ENCODE peak calls at places on chromosome 9, in eight cellular contexts. B is K562, I is H1, L is endothelial cell of umbilical vein, M is GM12878, F is SK-N-SH, N is HepG2, T is HCT116. C is an unnamed sample.

GRCh38 chr9:137743695-137744094 is 124.9 kb downstream of the EHMT1 start:
- DNase-seq in B (no peak), I (no peak), L (no peak), M (no peak), F (no peak), N (no peak), T (no peak), C (no peak)

GRCh38 chr9:128072144-128073021 is 4.4 kb downstream of the SLC25A25 start:
- DNase-seq in B (no peak), I (no peak), L (peak; percentile 83), M (peak; percentile 87), F (no peak), N (no peak), T (no peak), C (peak; percentile 79)

GRCh38 chr9:68704498-68704803 is 589 bp upstream of the PIP5K1B start:
- DNase-seq in B (no peak), I (no peak), L (no peak), M (no peak), F (no peak), N (no peak), T (no peak), C (no peak)

GRCh38 chr9:37197158-37198033 is 77.0 kb downstream of the ZCCHC7 start:
- DNase-seq in B (peak; percentile 86), I (no peak), L (peak; percentile 82), M (peak; percentile 79), F (peak; percentile 51), N (no peak), T (no peak), C (no peak)

GRCh38 chr9:13002740-13003139 is 227.9 kb downstream of the LURAP1L start:
- DNase-seq in B (no peak), I (no peak), L (no peak), M (no peak), F (no peak), N (no peak), T (no peak), C (no peak)

GRCh38 chr9:129140397-129141065 is 29.3 kb downstream of the PTPA start:
- DNase-seq in B (peak; percentile 75), I (no peak), L (peak; percentile 16), M (no peak), F (peak; percentile 68), N (peak; percentile 56), T (no peak), C (no peak)

GRCh38 chr9:841371-842209 is at the start of gene DMRT1:
- DNase-seq in B (no peak), I (no peak), L (no peak), M (no peak), F (no peak), N (no peak), T (no peak), C (no peak)

GRCh38 chr9:109115931-109116541 is 3.7 kb downstream of the TMEM245 start:
- DNase-seq in B (no peak), I (no peak), L (no peak), M (no peak), F (no peak), N (no peak), T (no peak), C (no peak)

GRCh38 chr9:69174645-69175487 is 789 bp downstream of the TJP2 start:
- DNase-seq in B (no peak), I (no peak), L (peak; percentile 57), M (peak; percentile 74), F (peak; percentile 62), N (peak; percentile 48), T (no peak), C (no peak)

GRCh38 chr9:128554155-128554862 is 1.9 kb downstream of the SPTAN1 start:
- DNase-seq in B (peak; percentile 38), I (no peak), L (peak; percentile 64), M (peak; percentile 27), F (peak; percentile 37), N (peak; percentile 85), T (peak; percentile 35), C (peak; percentile 37)

GRCh38 chr9:86282979-86283535 is 719 bp upstream of the ISCA1 start:
- DNase-seq in B (no peak), I (no peak), L (no peak), M (no peak), F (no peak), N (no peak), T (no peak), C (no peak)

GRCh38 chr9:121529237-121529987 is 29.8 kb upstream of the GGTA1 start:
- DNase-seq in B (no peak), I (no peak), L (peak; percentile 98), M (no peak), F (peak; percentile 83), N (no peak), T (no peak), C (no peak)

GRCh38 chr9:76827286-76828080 is 63.2 kb downstream of the PCA3 start:
- DNase-seq in B (no peak), I (no peak), L (no peak), M (no peak), F (no peak), N (no peak), T (no peak), C (no peak)

GRCh38 chr9:132341177-132341840 is 13.5 kb downstream of the SETX start:
- DNase-seq in B (no peak), I (no peak), L (no peak), M (no peak), F (no peak), N (no peak), T (no peak), C (no peak)

GRCh38 chr9:93316726-93317494 is 133.0 kb downstream of the WNK2 start:
- DNase-seq in B (no peak), I (no peak), L (no peak), M (no peak), F (no peak), N (no peak), T (no peak), C (no peak)

GRCh38 chr9:115675834-115676233 is 477.8 kb upstream of the PAPPA start:
- DNase-seq in B (no peak), I (no peak), L (no peak), M (no peak), F (no peak), N (no peak), T (no peak), C (no peak)

GRCh38 chr9:109238677-109239076 is 71.6 kb upstream of the FRRS1L start:
- DNase-seq in B (no peak), I (no peak), L (no peak), M (no peak), F (no peak), N (no peak), T (no peak), C (no peak)

GRCh38 chr9:127875306-127875966 is 2.0 kb downstream of the AK1 start:
- DNase-seq in B (no peak), I (no peak), L (no peak), M (no peak), F (no peak), N (no peak), T (no peak), C (no peak)

GRCh38 chr9:81498576-81498975 is 190.8 kb downstream of the TLE1 start:
- DNase-seq in B (no peak), I (no peak), L (no peak), M (no peak), F (no peak), N (no peak), T (no peak), C (no peak)

GRCh38 chr9:81499571-81499970 is 189.8 kb downstream of the TLE1 start:
- DNase-seq in B (no peak), I (no peak), L (no peak), M (no peak), F (no peak), N (no peak), T (no peak), C (no peak)

GRCh38 chr9:81497096-81497495 is 192.3 kb downstream of the TLE1 start:
- DNase-seq in B (no peak), I (no peak), L (no peak), M (no peak), F (no peak), N (no peak), T (no peak), C (no peak)

DNA sequence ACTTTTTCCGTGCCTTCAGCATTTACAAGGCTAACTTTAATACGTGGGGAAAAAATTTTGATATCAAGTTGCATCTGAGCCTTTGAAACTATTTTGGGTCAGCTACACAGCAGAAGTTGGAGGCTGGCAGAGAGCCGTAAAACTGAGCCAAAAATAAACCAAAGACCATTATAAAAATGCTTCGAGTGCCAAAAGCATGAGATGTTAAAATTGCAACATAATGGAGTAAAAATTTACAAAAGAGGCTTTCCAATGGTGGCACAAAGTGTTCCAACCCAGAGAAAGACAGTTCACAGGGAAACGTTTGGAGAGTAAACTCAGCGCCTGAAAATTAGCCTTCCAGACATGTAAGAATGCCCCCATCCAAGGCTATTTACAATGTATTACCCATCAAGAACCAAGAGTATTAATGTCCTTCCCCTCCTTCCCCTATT is 190.3 kb downstream of the TLE1 start:
- DNase-seq in B (no peak), I (no peak), L (no peak), M (no peak), F (no peak), N (no peak), T (no peak), C (no peak)
- TF ChIP-seq POLR2AphosphoS5 in B (no peak), I (no peak), L (no peak), M (no peak), F (no peak), N (no peak), T (no peak), C (no peak)

GRCh38 chr9:95772320-95773060 is 103.0 kb upstream of the ERCC6L2 start:
- DNase-seq in B (no peak), I (peak; percentile 29), L (no peak), M (no peak), F (no peak), N (peak; percentile 49), T (no peak), C (no peak)

GRCh38 chr9:95769473-95769872 is 106.0 kb upstream of the ERCC6L2 start:
- DNase-seq in B (no peak), I (no peak), L (no peak), M (no peak), F (no peak), N (no peak), T (no peak), C (no peak)

GRCh38 chr9:95771556-95772280 is 103.8 kb upstream of the ERCC6L2 start:
- DNase-seq in B (no peak), I (no peak), L (no peak), M (no peak), F (no peak), N (peak; percentile 82), T (no peak), C (no peak)

GRCh38 chr9:95770653-95771131 is 104.8 kb upstream of the ERCC6L2 start:
- DNase-seq in B (no peak), I (peak; percentile 57), L (no peak), M (no peak), F (peak; percentile 31), N (no peak), T (no peak), C (no peak)

GRCh38 chr9:95769909-95770433 is 105.5 kb upstream of the ERCC6L2 start:
- DNase-seq in B (no peak), I (no peak), L (no peak), M (no peak), F (no peak), N (no peak), T (no peak), C (no peak)
- H3K9ac ChIP-seq in B (no peak overlapping the region), I (no peak overlapping the region), L (no peak overlapping the region), M (no peak overlapping the region), F (no peak overlapping the region), N (no peak overlapping the region), T (no peak overlapping the region), C (no peak overlapping the region)

GRCh38 chr9:126516936-126517750 is 96.6 kb upstream of the LMX1B start:
- DNase-seq in B (no peak), I (no peak), L (peak; percentile 53), M (no peak), F (peak; percentile 80), N (peak; percentile 87), T (peak; percentile 6), C (no peak)
- H3K4me3 ChIP-seq in B (no peak overlapping the region), I (no peak overlapping the region), L (peak overlapping the region; percentile 0), M (no peak overlapping the region), F (peak overlapping the region; percentile 44), N (peak overlapping the region; percentile 36), T (peak overlapping the region; percentile 44), C (peak overlapping the region; percentile 65)

GRCh38 chr9:18237776-18238175 is 236.2 kb upstream of the ADAMTSL1 start:
- DNase-seq in B (no peak), I (no peak), L (no peak), M (no peak), F (no peak), N (no peak), T (no peak), C (no peak)
- TF ChIP-seq POLR2AphosphoS5 in B (no peak), I (no peak), L (no peak), M (no peak), F (no peak), N (no peak), T (no peak), C (no peak)